ENCODE peak calls at places on chromosomes 2 and 18, in four cellular contexts. I, C, Q and Z are unnamed samples.

GRCh38 chr2:232328038-232328435 is 50.5 kb upstream of the ALPP start:
- DNase-seq in C (no peak), Q (peak), I (no peak), Z (no peak)

GRCh38 chr2:5697554-5697953 is 5.4 kb downstream of the SOX11 start:
- DNase-seq in I (no peak), Q (peak), C (no peak), Z (peak)

GRCh38 chr18:45254683-45255082 is 360.6 kb upstream of the SLC14A2 start:
- DNase-seq in I (no peak), C (peak), Q (no peak), Z (peak)

GRCh38 chr2:8447610-8448221 is 234.1 kb upstream of the ID2 start:
- DNase-seq in C (peak), Q (no peak), I (peak), Z (peak)

GRCh38 chr2:127594116-127594591 is 51.8 kb upstream of the GPR17 start:
- DNase-seq in I (no peak), C (no peak), Q (no peak), Z (no peak)

GRCh38 chr18:41666251-41666650 is 288.8 kb upstream of the PIK3C3 start:
- DNase-seq in I (no peak), C (no peak), Q (no peak), Z (no peak)

GRCh38 chr2:172053486-172053885 is 31.8 kb upstream of the DLX1 start:
- DNase-seq in Q (no peak), I (no peak), C (no peak), Z (no peak)

GRCh38 chr18:11119962-11120361 is 29.4 kb downstream of the PIEZO2 start:
- DNase-seq in I (no peak), Q (no peak), C (peak), Z (peak)

GRCh38 chr18:48819781-48820482 is 130.8 kb downstream of the SMAD7 start:
- DNase-seq in I (no peak), C (no peak), Q (no peak), Z (no peak)

GRCh38 chr2:64538764-64539433 is 14.8 kb downstream of the AFTPH start:
- DNase-seq in Q (no peak), I (no peak), C (no peak), Z (no peak)

GRCh38 chr2:54370405-54371104 is 85.6 kb upstream of the SPTBN1 start:
- DNase-seq in I (no peak), Q (no peak), C (no peak), Z (no peak)

GRCh38 chr18:38801640-38802039 is 1236.0 kb upstream of the CELF4 start:
- DNase-seq in Q (no peak), I (no peak), C (no peak), Z (no peak)